ENCODE peak calls at places on chromosomes 2 and 18, in eight cellular contexts. Y is A549, N is upper lobe of left lung, P is Peyer's patch, A is endothelial cell of umbilical vein, K is IMR-90, U is esophagus squamous epithelium, E is adrenal gland. L is an unnamed sample.

GRCh38 chr2:180203972-180204371 is 196.9 kb upstream of the CWC22 start:
- DNase-seq in Y (no peak), N (no peak), P (no peak), A (no peak), K (peak; percentile 80), U (no peak), E (no peak), L (no peak)

GRCh38 chr2:119836455-119837142 is 76.9 kb downstream of the PTPN4 start:
- DNase-seq in Y (no peak), N (peak; percentile 49), P (no peak), A (no peak), K (no peak), U (no peak), E (no peak), L (no peak)

GRCh38 chr2:157334797-157335196 is 9.2 kb upstream of the ERMN start:
- DNase-seq in Y (no peak), N (no peak), P (no peak), A (no peak), K (no peak), U (no peak), E (no peak), L (no peak)

GRCh38 chr2:45606801-45607200 is 4.3 kb downstream of the SRBD1 start:
- DNase-seq in Y (no peak), N (no peak), P (no peak), A (peak; percentile 29), K (no peak), U (no peak), E (no peak), L (no peak)

GRCh38 chr2:81583311-81584108 is 1279.0 kb upstream of the LRRTM1 start:
- DNase-seq in Y (no peak), N (peak; percentile 24), P (no peak), A (no peak), K (no peak), U (no peak), E (no peak), L (no peak)

GRCh38 chr2:22904126-22904684 is 480.8 kb upstream of the KLHL29 start:
- DNase-seq in Y (peak; percentile 17), N (no peak), P (no peak), A (no peak), K (no peak), U (no peak), E (peak; percentile 17), L (no peak)

GRCh38 chr2:179263460-179264237 is 983 bp downstream of the SESTD1 start:
- DNase-seq in Y (peak; percentile 41), N (peak; percentile 90), P (peak; percentile 28), A (peak; percentile 65), K (peak; percentile 57), U (peak; percentile 5), E (peak; percentile 52), L (peak; percentile 28)

GRCh38 chr2:169011698-169012097 is 19.4 kb downstream of the ABCB11 start:
- DNase-seq in Y (no peak), N (no peak), P (no peak), A (no peak), K (no peak), U (no peak), E (no peak), L (no peak)

GRCh38 chr2:127526940-127527804 is 883 bp upstream of the IWS1 start:
- DNase-seq in Y (no peak), N (no peak), P (no peak), A (no peak), K (no peak), U (no peak), E (no peak), L (no peak)

GRCh38 chr2:137208361-137208973 is 443.1 kb downstream of the THSD7B start:
- DNase-seq in Y (no peak), N (no peak), P (no peak), A (no peak), K (no peak), U (no peak), E (peak; percentile 51), L (no peak)

GRCh38 chr2:176107731-176108181 is 676 bp downstream of the HOXD11 start:
- DNase-seq in Y (no peak), N (peak; percentile 81), P (no peak), A (no peak), K (no peak), U (no peak), E (no peak), L (peak; percentile 24)

GRCh38 chr18:63700501-63700900 is 2.3 kb upstream of the SERPINB11 start:
- DNase-seq in Y (no peak), N (no peak), P (no peak), A (no peak), K (no peak), U (no peak), E (no peak), L (no peak)

GRCh38 chr18:76544511-76545350 is 49.7 kb upstream of the ZNF516 start:
- DNase-seq in Y (no peak), N (no peak), P (no peak), A (no peak), K (no peak), U (no peak), E (no peak), L (no peak)

GRCh38 chr2:10034333-10035052 is 8.9 kb upstream of the KLF11 start:
- DNase-seq in Y (no peak), N (no peak), P (no peak), A (no peak), K (no peak), U (no peak), E (no peak), L (no peak)

GRCh38 chr2:10038123-10038522 is 5.2 kb upstream of the KLF11 start:
- DNase-seq in Y (no peak), N (no peak), P (no peak), A (no peak), K (no peak), U (no peak), E (no peak), L (no peak)

GRCh38 chr2:10035053-10035422 is 8.3 kb upstream of the KLF11 start:
- DNase-seq in Y (no peak), N (no peak), P (no peak), A (no peak), K (no peak), U (no peak), E (no peak), L (no peak)

GRCh38 chr2:10035633-10036032 is 7.7 kb upstream of the KLF11 start:
- DNase-seq in Y (no peak), N (no peak), P (no peak), A (no peak), K (no peak), U (no peak), E (no peak), L (no peak)

DNA sequence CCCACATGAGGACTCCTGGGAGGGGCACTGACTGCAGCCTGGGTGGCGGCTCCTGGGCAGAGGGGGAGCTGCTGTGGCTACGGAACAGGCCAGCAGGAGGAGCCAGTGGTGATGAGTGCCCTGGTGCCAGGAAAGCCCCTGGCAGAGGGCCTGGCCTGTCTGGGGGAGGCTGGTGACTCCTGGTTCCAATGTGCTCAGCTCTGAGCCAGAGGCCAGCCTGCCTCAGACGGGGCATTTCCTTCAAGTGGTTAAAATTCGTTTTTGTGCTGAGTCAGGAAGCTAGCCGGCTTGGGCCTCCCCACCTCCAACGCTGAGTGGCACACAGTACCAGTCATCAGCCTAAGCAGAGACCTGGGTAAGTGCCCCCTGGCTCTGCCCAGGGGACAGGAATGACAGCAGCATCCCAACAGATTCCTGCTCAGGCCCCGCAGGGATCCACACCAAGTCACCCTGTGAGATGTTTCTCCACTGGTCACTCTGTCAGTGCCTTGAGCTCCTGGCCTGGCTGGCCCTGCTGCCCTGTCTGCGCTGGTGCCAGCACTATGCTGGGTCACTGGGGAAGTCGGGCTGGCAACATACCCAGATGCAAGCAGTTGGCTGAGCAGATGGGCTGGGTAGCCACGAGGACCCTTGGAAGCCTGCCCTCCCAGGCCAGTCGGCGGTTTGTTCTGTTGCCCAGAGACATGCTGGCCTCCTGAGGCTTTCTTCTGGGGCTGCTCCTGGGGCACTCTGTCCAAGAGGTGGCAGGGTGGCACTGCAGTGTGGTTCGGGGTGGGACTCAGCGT is 7.1 kb upstream of the KLF11 start:
- DNase-seq in Y (peak; percentile 84), N (peak; percentile 81), P (no peak), A (peak; percentile 80), K (peak; percentile 63), U (no peak), E (peak; percentile 93), L (no peak)
- TF ChIP-seq POLR2A in Y (no peak), N (no peak), P (no peak), A (no peak), K (no peak), U (no peak), E (no peak), L (no peak)

GRCh38 chr2:96532641-96533291 is 3.8 kb upstream of the ARID5A start:
- DNase-seq in Y (no peak), N (no peak), P (no peak), A (no peak), K (no peak), U (no peak), E (no peak), L (no peak)

GRCh38 chr2:96534131-96534530 is 2.4 kb upstream of the ARID5A start:
- DNase-seq in Y (no peak), N (no peak), P (no peak), A (no peak), K (no peak), U (no peak), E (no peak), L (no peak)

GRCh38 chr2:96531872-96532505 is 4.6 kb upstream of the ARID5A start:
- DNase-seq in Y (peak; percentile 83), N (peak; percentile 90), P (peak; percentile 82), A (peak; percentile 99), K (peak; percentile 99), U (peak; percentile 66), E (peak; percentile 95), L (peak; percentile 92)

GRCh38 chr2:96534701-96535181 is 1.8 kb upstream of the ARID5A start:
- DNase-seq in Y (no peak), N (no peak), P (no peak), A (no peak), K (no peak), U (no peak), E (no peak), L (no peak)

GRCh38 chr2:96533292-96534073 is 3.1 kb upstream of the ARID5A start:
- DNase-seq in Y (no peak), N (no peak), P (no peak), A (peak; percentile 26), K (peak; percentile 34), U (no peak), E (peak; percentile 60), L (peak; percentile 67)
- H3K27ac ChIP-seq in Y (peak overlapping the region; percentile 25), N (peak overlapping the region; percentile 92), P (peak overlapping the region; percentile 61), A (no peak overlapping the region), K (peak overlapping the region; percentile 35), U (peak overlapping the region; percentile 91), E (no peak overlapping the region), L (peak overlapping the region; percentile 79)

DNA sequence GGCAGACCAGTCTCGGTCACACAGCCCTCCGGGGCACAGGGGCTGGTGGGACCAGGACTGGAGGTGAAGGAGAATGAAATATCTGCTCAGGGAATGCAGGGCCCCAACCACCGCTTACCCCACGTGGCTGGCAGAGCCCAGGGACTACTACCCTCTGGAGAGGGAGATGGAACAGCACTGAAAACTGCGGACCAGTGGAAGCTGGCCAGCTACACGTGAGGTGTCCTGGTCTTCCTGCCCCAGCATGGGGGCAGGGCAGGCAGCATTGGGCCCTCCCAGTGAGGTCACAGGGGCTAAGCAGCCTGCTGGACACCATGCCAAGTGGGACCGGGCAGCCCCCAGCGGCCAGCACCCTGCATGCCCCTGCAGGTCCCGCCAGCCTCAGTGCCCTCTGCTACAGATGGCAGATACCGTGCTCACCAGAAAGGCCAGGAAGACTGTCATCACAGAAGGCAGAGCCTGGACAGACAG is 173.7 kb downstream of the HDAC4 start:
- DNase-seq in Y (no peak), N (peak; percentile 59), P (no peak), A (no peak), K (no peak), U (no peak), E (no peak), L (no peak)
- H3K4me1 ChIP-seq in Y (peaks cover 40% of the 10 kb centered on the region), N (peaks cover 51% of the 10 kb centered on the region), P (peaks cover 4% of the 10 kb centered on the region), A (no peaks in the 10 kb centered on the region), K (peaks cover 42% of the 10 kb centered on the region), U (peaks cover 78% of the 10 kb centered on the region), E (peaks cover 14% of the 10 kb centered on the region), L (peaks cover 28% of the 10 kb centered on the region)

GRCh38 chr2:27217173-27218121 is at the start of gene CAD:
- DNase-seq in Y (peak; percentile 92), N (peak; percentile 98), P (peak; percentile 85), A (peak; percentile 93), K (peak; percentile 75), U (no peak), E (peak; percentile 85), L (peak; percentile 88)
- TF ChIP-seq POLR2A in Y (peak; percentile 90), N (no peak), P (no peak), A (peak; percentile 85), K (peak; percentile 44), U (no peak), E (no peak), L (no peak)

L was measured in ovary.